ENCODE peak calls at places on chromosome 4, in seven cellular contexts. T is brain microvascular endothelial cell, U is lower leg skin, Z is mesendoderm, S is astrocyte of the cerebellum, P is cardiac muscle cell, E is uterus. K is an unnamed sample.

GRCh38 chr4:120331486-120332281 is 265.0 kb upstream of the MAD2L1 start:
- DNase-seq in E (no peak), P (no peak), Z (no peak), U (no peak), S (peak), T (no peak), K (peak)

GRCh38 chr4:76736434-76736833 is 161.5 kb downstream of the SOWAHB start:
- DNase-seq in U (no peak), Z (no peak), S (no peak), E (no peak), P (peak), T (no peak), K (no peak)

GRCh38 chr4:3775011-3775410 is 8.8 kb downstream of the ADRA2C start:
- DNase-seq in S (no peak), T (no peak), P (no peak), Z (no peak), E (no peak), U (no peak), K (no peak)

GRCh38 chr4:8274772-8275241 is 5.3 kb downstream of the HTRA3 start:
- DNase-seq in E (peak), P (peak), Z (no peak), S (peak), U (peak), T (peak), K (peak)

GRCh38 chr4:94690851-94691254 is 66.9 kb upstream of the BMPR1B start:
- DNase-seq in P (no peak), U (no peak), S (no peak), T (peak), E (no peak), Z (peak), K (peak)

GRCh38 chr4:7765676-7766075 is 174.0 kb downstream of the AFAP1 start:
- DNase-seq in U (no peak), T (no peak), Z (no peak), S (no peak), P (no peak), E (no peak), K (no peak)

GRCh38 chr4:21795091-21795490 is 153.5 kb downstream of the KCNIP4 start:
- DNase-seq in P (peak), E (no peak), S (no peak), Z (no peak), U (no peak), T (peak), K (peak)

GRCh38 chr4:87216469-87216868 is 3.9 kb downstream of the KLHL8 start:
- DNase-seq in U (no peak), S (no peak), Z (no peak), T (no peak), E (no peak), P (no peak), K (no peak)

GRCh38 chr4:26992657-26993361 is 132.2 kb downstream of the STIM2 start:
- DNase-seq in S (peak), E (peak), T (peak), U (no peak), Z (no peak), P (peak), K (peak)

GRCh38 chr4:41611881-41612871 is 74.2 kb downstream of the LIMCH1 start:
- DNase-seq in Z (peak), U (peak), S (peak), E (no peak), P (peak), T (no peak), K (peak)

GRCh38 chr4:89101256-89102161 is 9.8 kb upstream of the TIGD2 start:
- DNase-seq in U (no peak), Z (no peak), T (no peak), E (no peak), P (no peak), S (no peak), K (peak)

GRCh38 chr4:75030649-75031235 is 97.8 kb downstream of the PARM1 start:
- DNase-seq in E (no peak), Z (no peak), S (no peak), P (no peak), U (peak), T (no peak), K (no peak)

GRCh38 chr4:37815591-37815990 is 10.9 kb upstream of the PGM2 start:
- DNase-seq in Z (no peak), U (no peak), T (no peak), E (no peak), S (no peak), P (no peak), K (no peak)

GRCh38 chr4:110900206-110900769 is 277.4 kb upstream of the PITX2 start:
- DNase-seq in E (no peak), T (no peak), P (no peak), S (no peak), Z (no peak), U (no peak), K (peak)

GRCh38 chr4:6465985-6466384 is 6.4 kb downstream of the PPP2R2C start:
- DNase-seq in U (no peak), Z (no peak), S (no peak), P (no peak), E (no peak), T (no peak), K (no peak)

GRCh38 chr4:95672811-95673210 is 124.0 kb upstream of the UNC5C start:
- DNase-seq in S (no peak), Z (no peak), E (no peak), P (no peak), T (no peak), U (no peak), K (no peak)

GRCh38 chr4:152356428-152357034 is 179.4 kb downstream of the FBXW7 start:
- DNase-seq in E (no peak), T (peak), S (no peak), U (no peak), Z (no peak), P (peak), K (no peak)

GRCh38 chr4:13860126-13860525 is 232.6 kb upstream of the BOD1L1 start:
- DNase-seq in S (peak), T (no peak), Z (peak), E (no peak), U (no peak), P (peak), K (no peak)

GRCh38 chr4:142095886-142096605 is 459.7 kb downstream of the IL15 start:
- DNase-seq in P (peak), Z (no peak), E (peak), U (peak), T (peak), S (peak), K (peak)

GRCh38 chr4:138891610-138892009 is 124.0 kb upstream of the NOCT start:
- DNase-seq in P (no peak), E (no peak), T (peak), S (no peak), Z (no peak), U (no peak), K (no peak)

GRCh38 chr4:138889216-138889615 is 126.4 kb upstream of the NOCT start:
- DNase-seq in Z (no peak), U (no peak), S (no peak), T (no peak), P (no peak), E (no peak), K (no peak)

GRCh38 chr4:138887341-138887740 is 128.2 kb upstream of the NOCT start:
- DNase-seq in E (no peak), Z (no peak), P (no peak), U (no peak), S (no peak), T (no peak), K (no peak)

GRCh38 chr4:138890921-138891570 is 124.5 kb upstream of the NOCT start:
- DNase-seq in E (no peak), Z (no peak), T (no peak), S (no peak), P (no peak), U (no peak), K (no peak)

GRCh38 chr4:138887741-138888140 is 127.8 kb upstream of the NOCT start:
- DNase-seq in E (no peak), Z (no peak), U (no peak), P (no peak), T (no peak), S (no peak), K (no peak)
- H3K4me3 ChIP-seq in E (no peak), Z (no peak), U (no peak), P (no peak), T (no peak), S (no peak), K (no peak)

DNA sequence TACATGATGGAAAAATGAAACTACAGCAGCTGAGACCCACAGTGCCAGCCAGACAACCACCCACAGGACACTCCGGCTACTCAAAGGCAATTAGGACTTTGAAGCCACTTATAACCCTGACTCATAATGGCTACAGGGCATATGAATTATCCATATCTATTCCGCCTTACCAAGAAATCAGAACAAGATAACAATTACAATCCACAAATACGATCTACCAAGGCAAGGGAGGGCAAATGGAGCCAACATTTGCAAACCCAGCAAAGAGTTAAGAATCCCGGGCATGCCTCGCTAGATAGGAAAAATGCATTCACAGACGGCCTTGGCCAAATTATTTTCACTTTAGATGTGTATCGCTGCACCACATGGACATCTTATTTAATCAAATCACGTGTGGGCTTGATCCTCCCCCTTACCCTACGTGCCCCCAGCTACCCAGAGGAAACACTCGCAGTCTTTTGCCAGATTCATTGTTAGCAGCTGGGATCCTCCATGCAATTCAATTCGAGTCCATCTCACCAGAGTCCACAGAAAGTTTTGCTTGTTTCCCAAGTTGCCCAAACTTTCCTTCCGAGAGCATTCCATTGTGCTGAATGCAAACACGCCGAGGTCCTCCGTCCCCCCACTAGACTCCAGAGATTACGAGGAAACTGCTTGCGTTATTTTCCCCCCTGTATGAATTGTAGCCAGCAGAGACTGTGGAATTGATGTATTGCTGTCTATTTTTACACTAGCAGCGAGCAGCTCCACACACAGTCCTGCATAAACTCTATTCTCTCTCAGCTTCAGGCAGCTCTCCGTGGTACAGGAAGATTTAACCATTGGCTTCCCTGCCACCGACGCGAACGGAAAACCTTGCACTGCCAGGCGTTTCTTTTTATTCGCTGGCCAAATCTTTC is 1.2 kb downstream of the PPARGC1A start:
- DNase-seq in T (peak), U (no peak), S (no peak), P (peak), Z (no peak), E (peak), K (peak)
- H3K4me3 ChIP-seq in T (peak), U (peak), S (peak), P (peak), Z (no peak), E (peak), K (peak)

DNA sequence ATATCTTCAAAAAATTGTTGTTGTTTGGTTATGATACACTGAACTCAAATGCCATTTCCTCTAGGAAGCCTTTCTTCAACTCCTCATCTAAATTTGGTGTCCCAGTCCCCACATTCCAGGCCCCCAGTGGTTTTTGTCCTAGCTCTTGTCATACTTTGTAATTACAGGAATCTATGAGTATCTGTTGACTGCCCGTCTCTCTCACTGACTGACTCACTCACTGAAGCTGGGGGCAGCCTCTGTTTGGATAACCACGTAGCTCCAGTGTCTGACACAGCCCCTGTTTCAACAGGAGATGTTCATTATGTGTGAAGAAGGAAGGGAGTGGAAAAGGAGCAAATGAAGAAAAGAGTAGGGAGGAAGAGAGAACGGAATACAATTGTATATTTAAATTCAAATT is 284.1 kb upstream of the TENM3 start:
- DNase-seq in S (peak), U (no peak), E (no peak), Z (peak), T (peak), P (peak), K (peak)
- H3K4me3 ChIP-seq in S (no peak), U (no peak), E (no peak), Z (no peak), T (no peak), P (no peak), K (no peak)

DNA sequence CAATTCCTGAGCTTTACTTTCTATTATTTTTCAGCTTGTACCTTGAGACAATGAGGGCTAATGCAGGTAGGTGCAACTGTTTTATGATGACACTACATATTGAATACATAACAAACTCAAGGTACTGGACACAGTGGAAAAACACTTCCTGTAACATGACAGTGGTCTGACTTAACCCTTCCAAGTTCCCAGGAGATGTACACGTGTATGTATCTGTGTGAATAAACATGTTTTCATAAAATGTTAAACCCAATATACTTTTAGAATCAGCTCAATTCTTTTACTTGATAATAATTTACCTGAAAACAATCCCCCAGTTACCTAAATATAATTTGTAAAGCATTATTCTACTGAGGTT is 1.2 kb upstream of the PPARGC1A start:
- DNase-seq in S (no peak), U (no peak), E (no peak), Z (no peak), T (no peak), P (no peak), K (no peak)
- H3K4me3 ChIP-seq in S (no peak), U (no peak), E (peak), Z (no peak), T (no peak), P (peak), K (no peak)

DNA sequence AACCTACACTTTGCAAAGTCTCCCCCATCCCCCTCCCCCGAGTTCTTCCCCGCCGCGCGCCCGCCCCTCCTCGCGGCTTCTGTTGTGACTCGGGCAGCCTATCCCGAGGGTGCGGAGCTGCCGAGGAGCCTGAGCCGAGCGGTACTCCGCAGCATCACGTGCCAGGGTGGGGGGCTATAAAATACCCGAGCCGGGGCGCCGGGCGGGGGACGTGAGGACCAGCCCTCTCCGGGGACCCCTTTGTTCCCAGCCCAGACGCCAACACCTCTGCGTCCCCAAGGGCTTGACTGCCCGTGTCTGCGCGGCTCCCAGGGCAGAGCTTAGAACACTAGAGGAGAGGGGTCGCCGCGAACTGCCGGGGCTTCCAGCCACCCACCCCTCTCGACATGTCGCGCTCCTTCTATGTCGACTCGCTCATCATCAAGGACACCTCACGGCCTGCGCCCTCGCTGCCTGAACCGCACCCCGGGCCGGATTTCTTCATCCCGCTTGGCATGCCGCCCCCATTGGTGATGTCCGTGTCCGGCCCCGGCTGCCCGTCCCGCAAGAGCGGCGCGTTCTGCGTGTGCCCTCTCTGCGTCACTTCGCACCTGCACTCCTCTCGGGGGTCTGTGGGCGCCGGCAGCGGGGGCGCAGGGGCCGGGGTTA is at the start of gene GSX2:
- DNase-seq in E (peak), P (no peak), Z (peak), S (no peak), T (no peak), U (no peak), K (no peak)
- H3K4me3 ChIP-seq in E (peak), P (peak), Z (peak), S (peak), T (peak), U (no peak), K (peak)

GRCh38 chr4:81030061-81030616 is 369 bp upstream of the BMP3 start:
- DNase-seq in P (no peak), E (no peak), Z (peak), U (no peak), T (no peak), S (no peak), K (no peak)

GRCh38 chr4:81031389-81032173 is 1.1 kb downstream of the BMP3 start:
- DNase-seq in P (no peak), S (no peak), E (no peak), U (no peak), Z (peak), T (no peak), K (no peak)

GRCh38 chr4:81032805-81033684 is 2.5 kb downstream of the BMP3 start:
- DNase-seq in S (no peak), U (no peak), P (no peak), Z (peak), E (no peak), T (no peak), K (no peak)

GRCh38 chr4:81032174-81032551 is 1.7 kb downstream of the BMP3 start:
- DNase-seq in P (no peak), S (no peak), U (no peak), T (no peak), E (no peak), Z (peak), K (no peak)

DNA sequence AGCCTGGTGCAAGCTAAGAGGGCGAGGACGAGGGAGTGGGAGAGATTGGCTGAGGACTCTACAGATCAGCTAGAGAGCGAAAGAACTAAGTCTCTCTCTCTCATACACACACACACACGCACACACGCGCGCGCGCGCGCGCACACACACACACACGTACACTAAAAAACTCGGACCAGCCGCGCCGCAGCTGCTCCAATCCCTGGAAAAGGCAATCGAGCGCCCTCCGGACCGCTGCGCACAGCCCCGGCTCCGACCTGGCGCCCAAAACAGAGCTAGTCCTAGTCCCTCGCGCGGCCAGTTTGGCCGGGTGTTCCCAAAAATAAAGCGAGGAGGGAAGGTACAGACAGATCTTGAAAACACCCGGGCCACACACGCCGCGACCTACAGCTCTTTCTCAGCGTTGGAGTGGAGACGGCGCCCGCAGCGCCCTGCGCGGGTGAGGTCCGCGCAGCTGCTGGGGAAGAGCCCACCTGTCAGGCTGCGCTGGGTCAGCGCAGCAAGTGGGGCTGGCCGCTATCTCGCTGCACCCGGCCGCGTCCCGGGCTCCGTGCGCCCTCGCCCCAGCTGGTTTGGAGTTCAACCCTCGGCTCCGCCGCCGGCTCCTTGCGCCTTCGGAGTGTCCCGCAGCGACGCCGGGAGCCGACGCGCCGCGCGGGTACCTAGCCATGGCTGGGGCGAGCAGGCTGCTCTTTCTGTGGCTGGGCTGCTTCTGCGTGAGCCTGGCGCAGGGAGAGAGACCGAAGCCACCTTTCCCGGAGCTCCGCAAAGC is at the start of gene BMP3:
- DNase-seq in S (no peak), P (peak), E (no peak), Z (peak), T (no peak), U (no peak), K (peak)
- H3K4me3 ChIP-seq in S (peak), P (peak), E (peak), Z (peak), T (peak), U (peak), K (peak)

GRCh38 chr4:648579-649292 is 23.4 kb downstream of the PDE6B start:
- DNase-seq in U (no peak), T (no peak), Z (peak), E (no peak), S (no peak), P (no peak), K (no peak)

GRCh38 chr4:649293-649625 is 23.9 kb downstream of the PDE6B start:
- DNase-seq in T (no peak), P (no peak), Z (no peak), U (no peak), E (no peak), S (no peak), K (no peak)

GRCh38 chr4:649751-650310 is 24.2 kb downstream of the ATP5ME start:
- DNase-seq in U (no peak), S (no peak), P (no peak), T (no peak), Z (no peak), E (no peak), K (no peak)

GRCh38 chr4:647481-647880 is 22.1 kb downstream of the PDE6B start:
- DNase-seq in E (no peak), S (no peak), T (no peak), U (no peak), Z (no peak), P (no peak), K (no peak)

DNA sequence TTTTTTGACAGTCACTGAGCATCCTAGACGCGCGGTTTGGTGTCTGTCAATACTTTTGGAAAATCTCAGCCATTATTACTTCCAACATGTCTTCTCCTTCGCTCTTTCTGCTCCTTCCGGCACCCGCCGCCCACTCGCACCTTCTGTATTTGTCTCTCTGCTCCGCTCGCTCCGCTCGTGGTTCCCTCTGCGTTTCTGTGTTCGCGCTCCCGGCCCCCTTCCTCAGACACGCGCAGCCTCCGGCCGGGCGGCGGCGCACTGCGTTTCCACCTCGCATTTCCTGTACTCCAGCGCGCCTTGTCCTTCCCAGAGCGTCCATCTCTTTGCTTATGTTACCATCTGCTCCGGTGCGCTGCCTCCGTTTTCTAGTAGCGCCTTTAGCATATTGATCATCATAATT is 21.1 kb downstream of the PDE6B start:
- DNase-seq in Z (no peak), U (no peak), S (no peak), E (no peak), P (no peak), T (no peak), K (no peak)
- H3K4me3 ChIP-seq in Z (no peak), U (no peak), S (no peak), E (no peak), P (no peak), T (no peak), K (no peak)

K was measured in astrocyte of the spinal cord.